ENCODE peak calls at places on chromosomes 11 and 22, in four cellular contexts. W is HEK293T, S is cardiac fibroblast, J is RPMI7951. X is an unnamed sample.
A peak's percentile ranks its signal among the peaks of the same experiment; 100 is the strongest.

GRCh38 chr11:100467821-100468508 is 219.1 kb upstream of the ARHGAP42 start:
- DNase-seq in W (no peak), S (no peak), J (peak; percentile 41), X (no peak)

GRCh38 chr11:44661311-44661717 is 65.4 kb upstream of the TSPAN18 start:
- DNase-seq in W (no peak), S (peak; percentile 15), J (peak; percentile 17), X (no peak)

GRCh38 chr22:43796567-43796966 is 15.5 kb downstream of the EFCAB6 start:
- DNase-seq in W (peak; percentile 33), S (peak; percentile 79), J (peak; percentile 30), X (no peak)

GRCh38 chr11:86249307-86250098 is 5.0 kb downstream of the EED start:
- DNase-seq in W (no peak), S (no peak), J (no peak), X (no peak)

GRCh38 chr11:123301696-123302400 is 106.8 kb upstream of the CLMP start:
- DNase-seq in W (peak; percentile 88), S (peak; percentile 44), J (peak; percentile 56), X (peak; percentile 52)

GRCh38 chr11:2462092-2462985 is 17.5 kb downstream of the KCNQ1 start:
- DNase-seq in W (no peak), S (no peak), J (no peak), X (no peak)

GRCh38 chr11:87535513-87535912 is 497.8 kb downstream of the TMEM135 start:
- DNase-seq in W (no peak), S (no peak), J (no peak), X (no peak)

GRCh38 chr22:36360871-36361383 is 26.8 kb downstream of the MYH9 start:
- DNase-seq in W (no peak), S (peak; percentile 48), J (peak; percentile 59), X (no peak)

GRCh38 chr11:27193434-27194225 is 153.0 kb downstream of the BBOX1 start:
- DNase-seq in W (no peak), S (no peak), J (no peak), X (no peak)

GRCh38 chr11:119901657-119902577 is 172.9 kb upstream of the NECTIN1 start:
- DNase-seq in W (no peak), S (no peak), J (no peak), X (no peak)

GRCh38 chr11:44690651-44691050 is 36.1 kb upstream of the TSPAN18 start:
- DNase-seq in W (no peak), S (no peak), J (no peak), X (no peak)

GRCh38 chr11:1015064-1015463 is 21.5 kb downstream of the MUC6 start:
- DNase-seq in W (no peak), S (no peak), J (no peak), X (no peak)

GRCh38 chr11:29093416-29093815 is 923.4 kb downstream of the KCNA4 start:
- DNase-seq in W (no peak), S (peak; percentile 55), J (peak; percentile 1), X (peak; percentile 40)

GRCh38 chr11:69425895-69426544 is 55.4 kb upstream of the LINC01488 start:
- DNase-seq in W (no peak), S (no peak), J (no peak), X (no peak)

GRCh38 chr22:25350551-25350971 is 131.1 kb downstream of the CRYBB2 start:
- DNase-seq in W (no peak), S (no peak), J (no peak), X (no peak)

GRCh38 chr22:47369431-47370015 is 607.1 kb downstream of the TBC1D22A start:
- DNase-seq in W (no peak), S (peak; percentile 6), J (no peak), X (no peak)

GRCh38 chr11:94563176-94563847 is 3.9 kb upstream of the PIWIL4 start:
- DNase-seq in W (no peak), S (peak; percentile 73), J (peak; percentile 74), X (peak; percentile 12)

GRCh38 chr11:11157201-11157600 is 195.8 kb downstream of the CSNK2A3 start:
- DNase-seq in W (peak; percentile 50), S (peak; percentile 39), J (peak; percentile 40), X (peak; percentile 31)

GRCh38 chr11:12017243-12017678 is 8.8 kb upstream of the DKK3 start:
- DNase-seq in W (no peak), S (peak; percentile 94), J (peak; percentile 75), X (peak; percentile 85)

GRCh38 chr22:24370426-24370825 is 57.0 kb upstream of the ADORA2A start:
- DNase-seq in W (no peak), S (peak; percentile 31), J (no peak), X (peak; percentile 14)

GRCh38 chr11:1573847-1574255 is 1.8 kb upstream of the DUSP8 start:
- DNase-seq in W (no peak), S (no peak), J (no peak), X (no peak)

GRCh38 chr22:46267431-46268279 is at the start of gene TTC38:
- DNase-seq in W (peak; percentile 95), S (peak; percentile 88), J (peak; percentile 91), X (peak; percentile 89)

X was measured in lung microvascular endothelial cell.